ENCODE peak calls at places on chromosomes 16 and 17, in nine cellular contexts. T is mucosa of descending colon, P is neural progenitor cell, U is Peyer's patch, B is mesendoderm, H is IMR-90, Q is aorta, G is tibial nerve, F is sigmoid colon. D is an unnamed sample.

GRCh38 chr16:54685682-54686081 is 245.0 kb upstream of the IRX5 start:
- DNase-seq in G (no peak), P (no peak), F (no peak), B (no peak), T (no peak), Q (no peak), U (no peak), H (no peak), D (no peak)

GRCh38 chr17:75065562-75066151 is 18.6 kb downstream of the KCTD2 start:
- DNase-seq in Q (no peak), P (no peak), U (no peak), H (no peak), F (no peak), T (no peak), B (no peak), G (no peak), D (no peak)

GRCh38 chr16:16025214-16025968 is 76.0 kb downstream of the ABCC1 start:
- DNase-seq in T (no peak), H (peak; percentile 97), U (peak; percentile 40), B (no peak), P (peak; percentile 24), Q (peak; percentile 62), G (peak; percentile 35), F (no peak), D (peak; percentile 61)

GRCh38 chr16:78809535-78809934 is 710.1 kb downstream of the WWOX start:
- DNase-seq in Q (no peak), P (peak; percentile 36), F (no peak), G (no peak), B (peak; percentile 74), T (no peak), U (no peak), H (no peak), D (no peak)

GRCh38 chr17:49456172-49456965 is 38.7 kb upstream of the NGFR start:
- DNase-seq in T (no peak), F (no peak), P (no peak), H (peak; percentile 89), G (no peak), B (no peak), U (no peak), Q (peak; percentile 44), D (no peak)

GRCh38 chr16:53812914-53813313 is 109.0 kb downstream of the FTO start:
- DNase-seq in U (no peak), T (no peak), P (no peak), H (no peak), B (no peak), Q (no peak), G (no peak), F (no peak), D (no peak)

GRCh38 chr17:72416054-72416691 is 295.4 kb downstream of the SOX9 start:
- DNase-seq in U (no peak), F (no peak), H (no peak), P (peak; percentile 41), G (no peak), B (no peak), Q (no peak), T (no peak), D (no peak)

GRCh38 chr16:12588510-12588909 is 215.2 kb downstream of the CPPED1 start:
- DNase-seq in U (no peak), B (no peak), P (no peak), G (no peak), T (no peak), H (no peak), Q (no peak), F (no peak), D (no peak)

GRCh38 chr17:80947200-80947940 is 44.3 kb upstream of the CHMP6 start:
- DNase-seq in Q (peak; percentile 37), P (no peak), T (no peak), G (no peak), H (no peak), F (peak; percentile 55), U (no peak), B (no peak), D (no peak)

GRCh38 chr17:80944326-80944725 is 47.3 kb upstream of the CHMP6 start:
- DNase-seq in F (peak; percentile 60), T (no peak), H (no peak), Q (no peak), B (no peak), G (no peak), P (no peak), U (no peak), D (no peak)

GRCh38 chr17:80945736-80946135 is 45.9 kb upstream of the CHMP6 start:
- DNase-seq in G (no peak), B (no peak), T (no peak), Q (peak; percentile 42), P (no peak), H (no peak), F (peak; percentile 61), U (no peak), D (no peak)

GRCh38 chr17:80948091-80948960 is 43.3 kb upstream of the CHMP6 start:
- DNase-seq in P (no peak), T (no peak), Q (peak; percentile 43), H (no peak), G (no peak), U (no peak), B (no peak), F (peak; percentile 62), D (no peak)

DNA sequence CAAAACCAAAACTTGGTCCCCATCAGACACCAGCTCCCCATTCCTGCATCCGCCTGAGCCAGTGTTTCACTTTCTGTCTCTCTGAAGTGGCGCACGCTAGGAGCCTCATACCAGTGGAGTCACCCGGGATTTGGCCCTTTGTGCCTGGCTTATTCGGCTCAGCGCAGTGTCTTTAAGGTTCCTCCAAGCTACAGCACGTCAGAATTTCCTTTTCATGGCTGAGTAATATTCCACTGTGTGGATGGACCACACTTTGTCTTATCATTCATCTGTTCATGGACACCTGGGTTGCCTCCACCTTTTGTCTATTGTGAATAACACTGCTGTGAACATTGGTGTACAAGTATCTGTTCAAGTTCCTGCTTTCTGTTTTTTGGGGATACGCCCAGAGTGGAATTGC is 45.2 kb upstream of the CHMP6 start:
- DNase-seq in P (no peak), B (no peak), Q (no peak), F (peak; percentile 41), G (no peak), U (no peak), H (no peak), T (no peak), D (no peak)
- H3K36me3 ChIP-seq in P (no peaks in the 10 kb centered on the region), B (no peaks in the 10 kb centered on the region), Q (no peaks in the 10 kb centered on the region), F (peaks cover 4% of the 10 kb centered on the region), G (no peaks in the 10 kb centered on the region), U (no peaks in the 10 kb centered on the region), H (peaks cover 26% of the 10 kb centered on the region), T (no peaks in the 10 kb centered on the region), D (peaks cover 36% of the 10 kb centered on the region)

GRCh38 chr17:2852211-2852610 is 56.0 kb downstream of the RAP1GAP2 start:
- DNase-seq in P (no peak), Q (no peak), G (no peak), H (no peak), B (no peak), T (no peak), U (no peak), F (no peak), D (no peak)
- H3K4me1 ChIP-seq in P (peaks cover 19% of the 10 kb centered on the region), Q (no peaks in the 10 kb centered on the region), G (no peaks in the 10 kb centered on the region), H (peaks cover 2% of the 10 kb centered on the region), B (peaks cover 6% of the 10 kb centered on the region), T (peaks cover 18% of the 10 kb centered on the region), U (peaks cover 39% of the 10 kb centered on the region), F (peaks cover 25% of the 10 kb centered on the region), D (peaks cover 31% of the 10 kb centered on the region)

GRCh38 chr16:67652578-67653130 is 7.4 kb downstream of the ACD start:
- DNase-seq in B (peak; percentile 78), T (no peak), U (no peak), P (peak; percentile 88), H (no peak), G (no peak), F (no peak), Q (no peak), D (no peak)

GRCh38 chr16:67655363-67655762 is 4.7 kb downstream of the ACD start:
- DNase-seq in P (no peak), G (no peak), B (no peak), U (no peak), T (no peak), F (no peak), H (no peak), Q (no peak), D (no peak)

GRCh38 chr16:67656344-67657016 is 3.6 kb downstream of the ACD start:
- DNase-seq in B (no peak), H (no peak), P (no peak), U (no peak), T (no peak), F (no peak), G (no peak), Q (no peak), D (no peak)

GRCh38 chr16:67653131-67654068 is 6.7 kb downstream of the ACD start:
- DNase-seq in P (peak; percentile 51), U (no peak), B (no peak), Q (peak; percentile 35), T (no peak), F (no peak), H (no peak), G (no peak), D (no peak)

DNA sequence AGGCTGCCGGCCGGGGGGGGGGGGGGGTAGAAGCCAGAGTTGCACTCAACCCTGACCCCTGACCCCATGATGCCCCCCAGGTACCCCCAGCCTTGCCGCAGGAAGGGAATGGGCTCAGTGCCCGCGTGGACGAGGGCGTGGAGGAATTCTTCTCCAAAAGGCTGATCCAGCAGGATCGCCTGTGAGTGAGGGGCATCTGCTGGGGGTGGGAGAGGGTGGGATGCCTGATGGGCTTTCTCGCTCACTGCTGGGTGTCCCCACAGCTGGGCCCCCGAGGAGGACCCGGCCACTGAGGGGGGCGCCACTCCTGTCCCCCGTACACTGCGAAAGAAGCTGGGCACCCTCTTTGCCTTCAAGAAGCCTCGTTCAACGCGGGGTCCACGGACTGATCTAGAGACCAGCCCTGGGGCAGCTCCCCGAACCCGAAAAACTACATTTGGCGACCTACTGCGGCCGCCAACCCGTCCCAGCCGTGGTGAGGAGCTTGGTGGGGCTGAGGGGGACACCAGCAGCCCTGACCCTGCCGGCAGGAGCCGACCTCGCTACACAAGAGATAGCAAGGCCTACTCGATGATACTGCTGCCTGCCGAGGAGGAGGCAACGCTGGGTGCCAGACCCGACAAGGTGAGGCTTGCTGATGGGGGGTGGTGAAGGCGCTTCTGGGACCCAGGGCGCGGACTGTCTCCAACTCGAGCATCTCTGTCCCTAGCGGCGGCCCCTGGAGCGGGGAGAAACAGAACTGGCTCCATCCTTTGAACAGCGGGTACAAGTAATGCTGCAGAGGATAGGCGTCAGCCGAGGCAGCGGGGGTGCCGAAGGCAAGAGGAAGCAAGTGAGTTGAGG is 5.8 kb downstream of the ACD start:
- DNase-seq in G (no peak), U (no peak), T (no peak), Q (no peak), P (no peak), F (no peak), H (no peak), B (no peak), D (no peak)
- H3K36me3 ChIP-seq in G (no peaks in the 10 kb centered on the region), U (no peaks in the 10 kb centered on the region), T (no peaks in the 10 kb centered on the region), Q (no peaks in the 10 kb centered on the region), P (no peaks in the 10 kb centered on the region), F (peaks cover 7% of the 10 kb centered on the region), H (peaks cover 1% of the 10 kb centered on the region), B (no peaks in the 10 kb centered on the region), D (peaks cover 55% of the 10 kb centered on the region)

GRCh38 chr17:81333626-81334368 is 38.7 kb upstream of the SLC38A10 start:
- DNase-seq in F (no peak), U (no peak), T (no peak), G (no peak), P (no peak), Q (no peak), B (no peak), H (no peak), D (no peak)

GRCh38 chr17:81331527-81332043 is 36.5 kb upstream of the SLC38A10 start:
- DNase-seq in G (no peak), U (no peak), P (peak; percentile 59), F (no peak), T (no peak), B (no peak), H (no peak), Q (no peak), D (no peak)

GRCh38 chr17:81334419-81334896 is 39.4 kb upstream of the SLC38A10 start:
- DNase-seq in H (no peak), P (no peak), G (no peak), T (no peak), B (no peak), F (no peak), U (no peak), Q (peak; percentile 43), D (no peak)

GRCh38 chr17:81332118-81332834 is 37.2 kb upstream of the SLC38A10 start:
- DNase-seq in F (no peak), Q (no peak), U (no peak), B (no peak), T (no peak), H (no peak), P (no peak), G (no peak), D (no peak)

GRCh38 chr17:81332949-81333570 is 38.0 kb upstream of the SLC38A10 start:
- DNase-seq in B (no peak), F (no peak), Q (no peak), G (no peak), U (no peak), P (no peak), H (no peak), T (no peak), D (no peak)
- H3K4me1 ChIP-seq in B (peaks cover 8% of the 10 kb centered on the region), F (peaks cover 42% of the 10 kb centered on the region), Q (no peaks in the 10 kb centered on the region), G (peaks cover 4% of the 10 kb centered on the region), U (peaks cover 69% of the 10 kb centered on the region), P (peaks cover 42% of the 10 kb centered on the region), H (peaks cover 17% of the 10 kb centered on the region), T (peaks cover 49% of the 10 kb centered on the region), D (no peaks in the 10 kb centered on the region)